ENCODE peak calls at places on chromosomes 1 and 21, in four cellular contexts. I is IMR-90; Q is GM23338; G is CD4-positive, CD25-positive, alpha-beta regulatory T cell. E is an unnamed sample.

GRCh38 chr1:65009176-65009575 is 42.8 kb upstream of the JAK1 start:
- DNase-seq in G (no peak), Q (no peak), I (no peak), E (no peak)

GRCh38 chr1:23090056-23090455 is 70.8 kb downstream of the KDM1A start:
- DNase-seq in I (no peak), G (no peak), Q (no peak), E (no peak)

GRCh38 chr1:210646258-210646616 is 317.5 kb downstream of the HHAT start:
- DNase-seq in I (no peak), G (no peak), Q (no peak), E (no peak)

GRCh38 chr1:58882322-58882951 is 98.6 kb upstream of the JUN start:
- DNase-seq in G (no peak), Q (no peak), I (no peak), E (no peak)

GRCh38 chr1:64139877-64140276 is 63.5 kb upstream of the UBE2U start:
- DNase-seq in I (no peak), Q (no peak), G (no peak), E (no peak)

GRCh38 chr1:185068362-185068761 is 23.0 kb downstream of the RNF2 start:
- DNase-seq in Q (no peak), G (no peak), I (no peak), E (peak; percentile 48)

GRCh38 chr1:21532496-21532895 is 23.3 kb downstream of the ALPL start:
- DNase-seq in I (no peak), G (no peak), Q (no peak), E (no peak)

GRCh38 chr1:74693473-74693872 is 19.9 kb upstream of the ERICH3 start:
- DNase-seq in G (no peak), Q (no peak), I (peak; percentile 9), E (no peak)

GRCh38 chr1:24141311-24141997 is 1.5 kb downstream of the IL22RA1 start:
- DNase-seq in Q (no peak), G (no peak), I (no peak), E (no peak)

GRCh38 chr1:241600496-241600901 is 39.7 kb downstream of the CHML start:
- DNase-seq in G (no peak), I (peak; percentile 66), Q (no peak), E (no peak)

GRCh38 chr1:229557913-229558414 is 543 bp downstream of the ABCB10 start:
- DNase-seq in Q (peak; percentile 51), I (no peak), G (peak; percentile 35), E (peak; percentile 23)

GRCh38 chr1:223031690-223032601 is 111.1 kb downstream of the TLR5 start:
- DNase-seq in I (no peak), G (no peak), Q (no peak), E (no peak)

GRCh38 chr1:164337885-164338284 is 221.1 kb upstream of the PBX1 start:
- DNase-seq in G (no peak), Q (no peak), I (no peak), E (no peak)

GRCh38 chr1:208157769-208158168 is 86.4 kb downstream of the PLXNA2 start:
- DNase-seq in G (no peak), I (no peak), Q (no peak), E (no peak)

GRCh38 chr1:153778824-153779519 is 3.8 kb downstream of the SLC27A3 start:
- DNase-seq in G (no peak), Q (no peak), I (no peak), E (no peak)

GRCh38 chr21:44058652-44058964 is 46.5 kb downstream of the TRAPPC10 start:
- DNase-seq in Q (no peak), G (no peak), I (no peak), E (no peak)

GRCh38 chr1:197210426-197210825 is 57.6 kb upstream of the CRB1 start:
- DNase-seq in I (no peak), Q (no peak), G (no peak), E (no peak)

GRCh38 chr1:34131396-34132160 is 33.5 kb downstream of the CSMD2 start:
- DNase-seq in G (no peak), Q (no peak), I (no peak), E (no peak)

GRCh38 chr1:234629026-234629425 is 19.0 kb upstream of the IRF2BP2 start:
- DNase-seq in Q (no peak), I (no peak), G (no peak), E (no peak)

GRCh38 chr1:40039245-40039756 is 1.2 kb upstream of the CAP1 start:
- DNase-seq in Q (no peak), G (peak; percentile 70), I (peak; percentile 37), E (peak; percentile 47)

GRCh38 chr1:25577151-25577920 is 33.9 kb downstream of the LDLRAP1 start:
- DNase-seq in I (no peak), G (no peak), Q (peak; percentile 52), E (no peak)

GRCh38 chr21:37220433-37220980 is 46.6 kb downstream of the VPS26C start:
- DNase-seq in Q (peak; percentile 66), G (peak; percentile 34), I (peak; percentile 50), E (no peak)

GRCh38 chr1:206447792-206448191 is 22.5 kb upstream of the IKBKE start:
- DNase-seq in Q (no peak), G (no peak), I (no peak), E (no peak)

GRCh38 chr1:84267476-84267875 is 34.0 kb upstream of the SAMD13 start:
- DNase-seq in I (no peak), Q (no peak), G (no peak), E (no peak)

GRCh38 chr1:51520700-51521248 is 1.7 kb upstream of the EPS15 start:
- DNase-seq in Q (no peak), I (no peak), G (peak; percentile 77), E (no peak)

GRCh38 chr1:209485167-209485566 is 98.3 kb upstream of the CAMK1G start:
- DNase-seq in Q (no peak), I (peak; percentile 51), G (no peak), E (peak; percentile 22)

GRCh38 chr21:35468991-35469390 is 419.9 kb upstream of the RUNX1 start:
- DNase-seq in I (no peak), Q (no peak), G (no peak), E (no peak)

GRCh38 chr1:17161926-17162800 is 42.8 kb upstream of the PADI1 start:
- DNase-seq in Q (no peak), G (no peak), I (no peak), E (no peak)

GRCh38 chr1:89842547-89843278 is 21.9 kb downstream of the LRRC8D start:
- DNase-seq in G (no peak), I (peak; percentile 57), Q (no peak), E (no peak)

GRCh38 chr1:89844236-89844807 is 23.5 kb downstream of the LRRC8D start:
- DNase-seq in Q (no peak), G (peak; percentile 8), I (peak; percentile 55), E (no peak)

GRCh38 chr1:89847191-89847729 is 26.4 kb downstream of the LRRC8D start:
- DNase-seq in I (no peak), Q (no peak), G (no peak), E (no peak)

GRCh38 chr1:89843279-89844121 is 22.7 kb downstream of the LRRC8D start:
- DNase-seq in Q (peak; percentile 86), I (peak; percentile 66), G (peak; percentile 79), E (peak; percentile 58)

GRCh38 chr1:89844860-89845259 is 24.0 kb downstream of the LRRC8D start:
- DNase-seq in Q (no peak), G (peak; percentile 29), I (no peak), E (no peak)
- H3K4me3 ChIP-seq in Q (no peak overlapping the region), G (peak overlapping the region; percentile 86), I (no peak overlapping the region), E (no peak overlapping the region)

GRCh38 chr1:28233264-28233606 is 406 bp upstream of the DNAJC8 start:
- DNase-seq in Q (no peak), I (no peak), G (no peak), E (no peak)
- H3K4me3 ChIP-seq in Q (peak overlapping the region; percentile 99), I (no peak overlapping the region), G (peak overlapping the region; percentile 87), E (peak overlapping the region; percentile 79)

DNA sequence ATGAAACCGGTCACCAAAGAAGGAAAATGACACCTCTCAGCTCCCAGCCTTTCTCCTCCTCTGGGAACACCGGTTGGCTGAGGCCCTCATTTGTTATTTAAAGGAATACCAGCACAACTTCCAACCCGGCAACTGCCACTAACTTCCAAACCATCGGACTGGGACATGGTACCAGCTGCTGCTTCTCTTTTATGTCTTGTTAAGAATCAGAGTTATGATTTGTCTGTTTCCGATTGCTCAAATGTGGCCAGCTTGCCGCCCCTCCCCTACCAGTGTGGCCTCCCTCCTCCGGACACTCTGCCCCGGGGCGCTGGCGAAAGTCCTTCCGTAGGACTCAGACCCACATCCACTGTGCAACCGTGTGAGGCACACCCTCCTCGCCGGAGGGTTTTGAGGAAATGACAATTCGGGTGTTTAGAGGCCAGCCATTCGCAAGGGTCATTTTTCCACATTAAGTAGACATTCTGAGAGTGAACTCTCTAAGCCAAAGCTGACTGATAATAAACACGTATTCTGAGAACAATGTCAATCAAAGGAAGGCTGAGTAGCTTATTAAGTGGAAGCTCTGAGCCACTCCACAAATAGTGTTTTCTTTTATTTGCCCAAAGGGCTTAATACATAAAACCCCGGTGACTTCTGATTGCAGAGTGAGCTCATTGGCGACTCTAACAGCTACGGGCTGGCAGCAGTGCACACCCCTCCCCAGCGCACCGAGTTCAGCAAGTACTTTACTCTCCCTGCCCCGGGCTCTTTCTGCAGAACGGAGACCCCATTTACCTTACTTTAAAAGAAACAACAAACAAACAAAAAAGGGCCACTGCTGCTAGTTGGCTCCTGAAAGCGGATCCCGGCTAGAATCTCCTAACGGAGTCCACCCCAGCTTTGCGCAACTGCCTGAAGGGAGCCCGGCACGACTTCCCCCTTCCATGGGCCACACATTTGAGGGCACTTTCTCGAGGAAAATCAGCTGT is 5.4 kb downstream of the RIPK4 start:
- DNase-seq in G (no peak), Q (peak; percentile 66), I (no peak), E (peak; percentile 72)
- H3K4me3 ChIP-seq in G (no peak overlapping the region), Q (peak overlapping the region; percentile 57), I (no peak overlapping the region), E (peak overlapping the region; percentile 9)

GRCh38 chr1:111214086-111214801 is 13.3 kb upstream of the CHI3L2 start:
- DNase-seq in I (peak; percentile 13), Q (no peak), G (no peak), E (no peak)

GRCh38 chr1:111213412-111213811 is 13.0 kb upstream of the DENND2D start:
- DNase-seq in I (no peak), Q (no peak), G (no peak), E (no peak)

GRCh38 chr1:111216751-111217150 is 10.8 kb upstream of the CHI3L2 start:
- DNase-seq in G (no peak), I (no peak), Q (no peak), E (no peak)

GRCh38 chr1:111212634-111213335 is 12.3 kb upstream of the DENND2D start:
- DNase-seq in I (no peak), Q (no peak), G (no peak), E (no peak)

GRCh38 chr1:111214884-111215283 is 12.6 kb upstream of the CHI3L2 start:
- DNase-seq in Q (no peak), I (no peak), G (no peak), E (no peak)
- H3K4me3 ChIP-seq in Q (no peak overlapping the region), I (no peak overlapping the region), G (peak overlapping the region; percentile 73), E (no peak overlapping the region)

DNA sequence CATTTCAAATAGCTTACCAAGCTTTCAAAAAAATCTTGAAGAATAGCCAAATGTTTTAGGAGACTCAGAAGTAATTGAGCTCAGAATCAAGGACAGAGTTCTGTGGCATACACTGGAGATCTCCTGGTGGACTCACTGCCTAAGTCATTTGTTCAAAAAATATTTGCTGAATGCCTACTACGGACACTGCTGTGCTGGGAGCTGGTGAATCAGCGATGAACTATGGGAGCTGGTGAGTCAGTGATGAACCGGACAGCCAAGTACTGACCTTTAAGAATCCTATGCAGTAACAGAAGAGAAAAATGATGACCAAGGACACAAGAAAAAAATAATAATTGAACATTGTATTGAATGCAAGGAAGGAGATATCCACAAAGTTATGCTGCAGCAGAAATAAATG is 717.9 kb upstream of the CXADR start:
- DNase-seq in I (peak; percentile 95), G (no peak), Q (no peak), E (no peak)
- H3K4me3 ChIP-seq in I (no peak overlapping the region), G (no peak overlapping the region), Q (no peak overlapping the region), E (no peak overlapping the region)

E was measured in prostate gland.